ENCODE peak calls at places on chromosomes 12 and 14, in four cellular contexts. One of them, this sample, is unnamed.

GRCh38 chr14:77618381-77618780 is 1.9 kb upstream of the SPTLC2 start:
- DNase-seq in A549: no peak
- DNase-seq in breast epithelium: no peak
- DNase-seq in astrocyte of the spinal cord: no peak
- DNase-seq in this sample: no peak

GRCh38 chr14:77542349-77543239 is 44.0 kb upstream of the ISM2 start:
- DNase-seq in A549: no peak
- DNase-seq in breast epithelium: no peak
- DNase-seq in astrocyte of the spinal cord: peak; percentile 33
- DNase-seq in this sample: no peak

GRCh38 chr14:98510392-98510791 is 761.6 kb downstream of the BCL11B start:
- DNase-seq in A549: no peak
- DNase-seq in breast epithelium: no peak
- DNase-seq in astrocyte of the spinal cord: no peak
- DNase-seq in this sample: no peak

GRCh38 chr14:65334765-65335411 is 77.6 kb upstream of the FUT8 start:
- DNase-seq in A549: no peak
- DNase-seq in breast epithelium: no peak
- DNase-seq in astrocyte of the spinal cord: no peak
- DNase-seq in this sample: no peak

GRCh38 chr12:131443019-131444000 is 267.6 kb upstream of the SFSWAP start:
- DNase-seq in A549: no peak
- DNase-seq in breast epithelium: no peak
- DNase-seq in astrocyte of the spinal cord: no peak
- DNase-seq in this sample: no peak

GRCh38 chr12:97308576-97309198 is 153.9 kb upstream of the RMST start:
- DNase-seq in A549: peak; percentile 5
- DNase-seq in breast epithelium: no peak
- DNase-seq in astrocyte of the spinal cord: peak; percentile 62
- DNase-seq in this sample: no peak

GRCh38 chr14:34536951-34537676 is 2.4 kb downstream of the EAPP start:
- DNase-seq in A549: no peak
- DNase-seq in breast epithelium: no peak
- DNase-seq in astrocyte of the spinal cord: peak; percentile 62
- DNase-seq in this sample: no peak

GRCh38 chr14:64831419-64831818 is 48.3 kb downstream of the SPTB start:
- DNase-seq in A549: no peak
- DNase-seq in breast epithelium: no peak
- DNase-seq in astrocyte of the spinal cord: no peak
- DNase-seq in this sample: no peak

DNA sequence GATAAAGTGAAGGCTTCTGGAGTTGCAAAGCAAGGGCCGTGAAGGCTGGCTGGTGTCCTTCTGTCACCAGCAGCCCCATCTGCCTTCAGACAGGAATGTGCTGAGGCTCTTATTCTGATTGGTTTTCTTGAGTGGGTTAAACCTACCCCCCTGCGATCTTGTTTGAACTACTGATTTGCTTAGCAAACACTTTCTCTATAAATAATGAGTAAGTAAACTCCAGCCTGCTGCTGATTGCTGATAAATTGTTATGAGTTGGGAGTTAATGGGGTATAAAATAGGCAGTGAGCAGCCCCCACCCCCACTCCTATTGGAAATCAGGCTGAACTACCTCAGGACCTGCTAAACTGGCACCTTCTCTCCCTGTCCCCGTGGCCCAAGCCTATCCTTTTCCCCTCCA is 146.1 kb upstream of the NOS1 start:
- DNase-seq in A549: no peak
- DNase-seq in breast epithelium: no peak
- DNase-seq in astrocyte of the spinal cord: no peak
- DNase-seq in this sample: no peak
- TF ChIP-seq CTCF in A549: no peak
- TF ChIP-seq CTCF in breast epithelium: no peak
- TF ChIP-seq CTCF in astrocyte of the spinal cord: no peak
- TF ChIP-seq CTCF in this sample: no peak

GRCh38 chr12:27782481-27782880 is 2.4 kb upstream of the MANSC4 start:
- DNase-seq in A549: no peak
- DNase-seq in breast epithelium: no peak
- DNase-seq in astrocyte of the spinal cord: no peak
- DNase-seq in this sample: no peak
- TF ChIP-seq CTCF in A549: no peak
- TF ChIP-seq CTCF in breast epithelium: no peak
- TF ChIP-seq CTCF in astrocyte of the spinal cord: no peak
- TF ChIP-seq CTCF in this sample: no peak

DNA sequence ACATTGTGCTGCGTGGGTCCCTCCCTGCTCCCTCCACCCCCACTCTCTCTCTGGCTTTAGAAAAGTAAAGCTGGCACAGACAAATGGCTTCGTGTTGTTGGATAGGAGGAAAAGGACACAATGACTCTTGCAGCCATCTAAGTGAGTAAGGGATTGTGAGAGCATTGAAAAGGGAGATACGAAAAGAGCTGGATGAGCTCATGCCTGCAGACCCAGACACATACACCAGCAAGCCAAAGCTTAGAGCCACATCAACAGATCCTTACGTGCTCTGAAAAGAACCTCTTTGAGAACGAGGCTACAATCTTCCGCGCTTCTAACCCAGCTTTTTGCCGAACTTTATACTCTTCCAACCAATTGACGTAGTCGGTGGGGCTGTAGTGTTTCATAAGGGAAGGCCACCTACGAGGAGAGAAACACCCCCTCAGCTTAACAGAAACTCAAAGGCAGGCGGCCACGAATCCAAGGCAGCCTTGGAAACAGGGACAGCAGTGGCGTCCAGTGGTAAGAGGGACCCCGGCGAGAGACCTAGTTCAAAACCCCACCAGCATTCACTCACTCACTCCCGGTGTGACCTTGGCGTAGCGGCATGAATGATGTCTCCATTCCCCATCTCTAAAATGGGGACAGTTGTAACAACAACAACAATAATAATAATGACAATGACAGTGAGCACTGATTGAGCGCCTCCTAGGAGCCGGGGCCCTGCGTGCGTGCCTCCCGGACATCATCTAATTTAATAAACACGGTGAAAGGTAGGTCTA is 1.1 kb downstream of the FBXO21 start:
- DNase-seq in A549: no peak
- DNase-seq in breast epithelium: no peak
- DNase-seq in astrocyte of the spinal cord: peak; percentile 53
- DNase-seq in this sample: peak; percentile 41
- TF ChIP-seq CTCF in A549: no peak
- TF ChIP-seq CTCF in breast epithelium: no peak
- TF ChIP-seq CTCF in astrocyte of the spinal cord: no peak
- TF ChIP-seq CTCF in this sample: no peak

GRCh38 chr12:6936642-6937480 is 6.8 kb upstream of the RNU7-1 start:
- DNase-seq in A549: no peak
- DNase-seq in breast epithelium: no peak
- DNase-seq in astrocyte of the spinal cord: no peak
- DNase-seq in this sample: no peak
- TF ChIP-seq CTCF in A549: no peak
- TF ChIP-seq CTCF in breast epithelium: no peak
- TF ChIP-seq CTCF in astrocyte of the spinal cord: no peak
- TF ChIP-seq CTCF in this sample: no peak

GRCh38 chr14:99751539-99752485 is 41.4 kb upstream of the EML1 start:
- DNase-seq in A549: no peak
- DNase-seq in breast epithelium: no peak
- DNase-seq in astrocyte of the spinal cord: peak; percentile 38
- DNase-seq in this sample: no peak

GRCh38 chr14:99755068-99755405 is 38.2 kb upstream of the EML1 start:
- DNase-seq in A549: no peak
- DNase-seq in breast epithelium: no peak
- DNase-seq in astrocyte of the spinal cord: no peak
- DNase-seq in this sample: no peak

GRCh38 chr14:99754141-99755067 is 38.8 kb upstream of the EML1 start:
- DNase-seq in A549: no peak
- DNase-seq in breast epithelium: no peak
- DNase-seq in astrocyte of the spinal cord: no peak
- DNase-seq in this sample: no peak

GRCh38 chr14:99752486-99753121 is 40.6 kb upstream of the EML1 start:
- DNase-seq in A549: no peak
- DNase-seq in breast epithelium: no peak
- DNase-seq in astrocyte of the spinal cord: peak; percentile 82
- DNase-seq in this sample: no peak

DNA sequence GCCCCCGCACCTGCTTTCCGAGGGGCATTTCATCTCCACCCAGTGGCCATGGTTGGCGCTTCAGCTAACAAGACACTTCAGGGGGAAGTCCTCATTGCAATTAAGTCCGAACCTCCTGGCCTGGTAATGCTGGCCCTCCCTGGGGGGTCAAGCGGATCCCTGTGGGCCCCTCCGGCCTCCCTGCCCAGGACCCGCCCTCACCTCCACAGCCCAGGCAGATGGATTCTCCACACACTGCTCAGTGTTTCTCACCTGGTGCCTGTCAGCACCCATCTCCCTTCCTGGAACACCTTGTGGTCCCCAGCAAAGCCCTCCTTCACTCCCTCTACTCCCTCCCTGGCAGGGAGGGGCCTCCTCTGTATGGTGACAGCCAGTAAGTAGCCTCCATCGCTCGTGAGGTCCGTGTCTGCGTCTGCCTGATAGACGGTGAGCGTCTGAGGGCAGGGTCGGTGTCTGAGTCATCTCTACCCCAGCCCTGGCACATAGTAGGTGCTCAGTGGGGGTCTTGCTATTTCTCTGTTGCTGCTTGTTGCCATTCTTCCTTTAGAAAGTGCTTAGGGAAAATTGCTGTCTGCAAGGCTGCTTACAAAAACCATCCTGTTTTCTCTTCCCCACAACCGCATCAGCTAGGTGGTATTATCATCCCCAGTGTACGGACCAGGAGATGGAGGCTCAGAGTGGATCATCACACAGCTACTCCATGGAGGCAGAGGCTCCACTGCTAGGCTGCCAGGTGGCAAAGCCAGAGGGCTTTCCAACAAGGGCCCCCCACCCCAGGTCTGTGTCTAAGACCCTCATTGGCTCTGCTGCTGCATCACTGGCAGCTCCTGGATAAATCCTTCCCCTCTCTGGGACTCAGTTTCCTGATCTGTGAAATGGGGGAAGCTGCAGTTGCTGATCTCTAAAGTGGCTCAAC is 39.7 kb upstream of the EML1 start:
- DNase-seq in A549: no peak
- DNase-seq in breast epithelium: no peak
- DNase-seq in astrocyte of the spinal cord: no peak
- DNase-seq in this sample: no peak
- TF ChIP-seq CTCF in A549: no peak
- TF ChIP-seq CTCF in breast epithelium: no peak
- TF ChIP-seq CTCF in astrocyte of the spinal cord: peak; percentile 15
- TF ChIP-seq CTCF in this sample: no peak